ENCODE peak calls at places on chromosomes 6 and 20, in six cellular contexts. One of them, this sample, is unnamed.

GRCh38 chr6:138107752-138108592 is 753 bp upstream of the PERP start:
- DNase-seq in T follicular helper cell: no peak
- DNase-seq in GM04504: no peak
- DNase-seq in endothelial cell: no peak
- DNase-seq in thoracic aorta: no peak
- DNase-seq in AG08395: no peak
- DNase-seq in this sample: no peak

GRCh38 chr6:79922018-79922417 is 25.3 kb downstream of the ELOVL4 start:
- DNase-seq in T follicular helper cell: no peak
- DNase-seq in GM04504: no peak
- DNase-seq in endothelial cell: no peak
- DNase-seq in thoracic aorta: no peak
- DNase-seq in AG08395: no peak
- DNase-seq in this sample: no peak

GRCh38 chr6:21115111-21115510 is 478.4 kb upstream of the SOX4 start:
- DNase-seq in T follicular helper cell: no peak
- DNase-seq in GM04504: peak; percentile 25
- DNase-seq in endothelial cell: no peak
- DNase-seq in thoracic aorta: no peak
- DNase-seq in AG08395: peak; percentile 20
- DNase-seq in this sample: no peak

GRCh38 chr20:42974347-42974746 is 215.4 kb downstream of the PTPRT start:
- DNase-seq in T follicular helper cell: no peak
- DNase-seq in GM04504: no peak
- DNase-seq in endothelial cell: no peak
- DNase-seq in thoracic aorta: no peak
- DNase-seq in AG08395: no peak
- DNase-seq in this sample: no peak

GRCh38 chr6:14359438-14359837 is 241.9 kb downstream of the CD83 start:
- DNase-seq in T follicular helper cell: no peak
- DNase-seq in GM04504: no peak
- DNase-seq in endothelial cell: no peak
- DNase-seq in thoracic aorta: no peak
- DNase-seq in AG08395: no peak
- DNase-seq in this sample: no peak

GRCh38 chr6:32086661-32087573 is 22.2 kb downstream of the TNXB start:
- DNase-seq in T follicular helper cell: no peak
- DNase-seq in GM04504: peak; percentile 40
- DNase-seq in endothelial cell: no peak
- DNase-seq in thoracic aorta: no peak
- DNase-seq in AG08395: peak; percentile 82
- DNase-seq in this sample: no peak

GRCh38 chr6:87465041-87465440 is 7.7 kb upstream of the SLC35A1 start:
- DNase-seq in T follicular helper cell: no peak
- DNase-seq in GM04504: no peak
- DNase-seq in endothelial cell: no peak
- DNase-seq in thoracic aorta: no peak
- DNase-seq in AG08395: no peak
- DNase-seq in this sample: no peak

GRCh38 chr20:38601216-38602184 is at the start of gene ARHGAP40:
- DNase-seq in T follicular helper cell: no peak
- DNase-seq in GM04504: no peak
- DNase-seq in endothelial cell: peak; percentile 30
- DNase-seq in thoracic aorta: no peak
- DNase-seq in AG08395: no peak
- DNase-seq in this sample: no peak

GRCh38 chr20:51541189-51542032 is 1.1 kb downstream of the NFATC2 start:
- DNase-seq in T follicular helper cell: peak; percentile 77
- DNase-seq in GM04504: no peak
- DNase-seq in endothelial cell: peak; percentile 50
- DNase-seq in thoracic aorta: peak; percentile 42
- DNase-seq in AG08395: peak; percentile 87
- DNase-seq in this sample: peak; percentile 88

GRCh38 chr6:144310761-144311160 is 25.6 kb downstream of the UTRN start:
- DNase-seq in T follicular helper cell: no peak
- DNase-seq in GM04504: no peak
- DNase-seq in endothelial cell: no peak
- DNase-seq in thoracic aorta: no peak
- DNase-seq in AG08395: no peak
- DNase-seq in this sample: no peak

GRCh38 chr6:117483004-117483644 is 650 bp downstream of the DCBLD1 start:
- DNase-seq in T follicular helper cell: no peak
- DNase-seq in GM04504: peak; percentile 25
- DNase-seq in endothelial cell: peak; percentile 68
- DNase-seq in thoracic aorta: no peak
- DNase-seq in AG08395: peak; percentile 63
- DNase-seq in this sample: no peak

GRCh38 chr6:7106215-7106751 is 1.5 kb upstream of the RREB1 start:
- DNase-seq in T follicular helper cell: no peak
- DNase-seq in GM04504: no peak
- DNase-seq in endothelial cell: no peak
- DNase-seq in thoracic aorta: no peak
- DNase-seq in AG08395: no peak
- DNase-seq in this sample: no peak

GRCh38 chr6:135129139-135129867 is 51.8 kb upstream of the MYB start:
- DNase-seq in T follicular helper cell: no peak
- DNase-seq in GM04504: no peak
- DNase-seq in endothelial cell: no peak
- DNase-seq in thoracic aorta: no peak
- DNase-seq in AG08395: no peak
- DNase-seq in this sample: no peak

GRCh38 chr6:117956386-117956785 is 49.3 kb downstream of the SLC35F1 start:
- DNase-seq in T follicular helper cell: no peak
- DNase-seq in GM04504: no peak
- DNase-seq in endothelial cell: no peak
- DNase-seq in thoracic aorta: no peak
- DNase-seq in AG08395: no peak
- DNase-seq in this sample: no peak